ENCODE peak calls at places on chromosomes 16 and 17, in four cellular contexts. One of them, this sample, is unnamed.

GRCh38 chr17:78412403-78412802 is 34.0 kb downstream of the PGS1 start:
- DNase-seq in PC-3: peak; percentile 30
- DNase-seq in neural progenitor cell: peak; percentile 31
- DNase-seq in fibroblast of lung: peak; percentile 22
- DNase-seq in this sample: peak; percentile 52

GRCh38 chr17:5425826-5426225 is 5.8 kb downstream of the RPAIN start:
- DNase-seq in fibroblast of lung: no peak
- DNase-seq in PC-3: no peak
- DNase-seq in neural progenitor cell: no peak
- DNase-seq in this sample: no peak

GRCh38 chr17:33277436-33278100 is 15.5 kb downstream of the ASIC2 start:
- DNase-seq in PC-3: no peak
- DNase-seq in neural progenitor cell: peak; percentile 72
- DNase-seq in fibroblast of lung: peak; percentile 81
- DNase-seq in this sample: peak; percentile 51

GRCh38 chr17:77793888-77794235 is 164.6 kb upstream of the TNRC6C start:
- DNase-seq in PC-3: no peak
- DNase-seq in fibroblast of lung: no peak
- DNase-seq in neural progenitor cell: no peak
- DNase-seq in this sample: no peak

GRCh38 chr17:75173526-75173925 is 9.2 kb downstream of the SUMO2 start:
- DNase-seq in PC-3: no peak
- DNase-seq in neural progenitor cell: no peak
- DNase-seq in fibroblast of lung: no peak
- DNase-seq in this sample: no peak

GRCh38 chr17:81043725-81044427 is 8.9 kb downstream of the BAIAP2 start:
- DNase-seq in PC-3: peak; percentile 89
- DNase-seq in neural progenitor cell: peak; percentile 61
- DNase-seq in fibroblast of lung: peak; percentile 89
- DNase-seq in this sample: no peak

GRCh38 chr17:61463068-61463980 is 11.1 kb downstream of the TBX4 start:
- DNase-seq in neural progenitor cell: no peak
- DNase-seq in PC-3: no peak
- DNase-seq in fibroblast of lung: no peak
- DNase-seq in this sample: no peak

GRCh38 chr17:76725580-76726230 is 701 bp downstream of the JMJD6 start:
- DNase-seq in PC-3: peak; percentile 51
- DNase-seq in fibroblast of lung: no peak
- DNase-seq in neural progenitor cell: no peak
- DNase-seq in this sample: peak; percentile 72

GRCh38 chr17:57405486-57406072 is 149.3 kb downstream of the MSI2 start:
- DNase-seq in neural progenitor cell: peak; percentile 19
- DNase-seq in fibroblast of lung: peak; percentile 19
- DNase-seq in PC-3: no peak
- DNase-seq in this sample: no peak

GRCh38 chr17:67652433-67652832 is 65.3 kb upstream of the NOL11 start:
- DNase-seq in fibroblast of lung: no peak
- DNase-seq in PC-3: no peak
- DNase-seq in neural progenitor cell: no peak
- DNase-seq in this sample: no peak

GRCh38 chr17:28407130-28407973 is 1.3 kb upstream of the SLC46A1 start:
- DNase-seq in neural progenitor cell: peak; percentile 27
- DNase-seq in fibroblast of lung: no peak
- DNase-seq in PC-3: no peak
- DNase-seq in this sample: no peak
- H3K9ac ChIP-seq in neural progenitor cell: no peak overlapping the region
- H3K9ac ChIP-seq in fibroblast of lung: no peak overlapping the region
- H3K9ac ChIP-seq in PC-3: no peak overlapping the region
- H3K9ac ChIP-seq in this sample: no peak overlapping the region

GRCh38 chr17:42325026-42325425 is 36.7 kb downstream of the STAT5A start:
- DNase-seq in fibroblast of lung: peak; percentile 95
- DNase-seq in PC-3: no peak
- DNase-seq in neural progenitor cell: no peak
- DNase-seq in this sample: peak; percentile 99
- H3K9ac ChIP-seq in fibroblast of lung: no peak overlapping the region
- H3K9ac ChIP-seq in PC-3: no peak overlapping the region
- H3K9ac ChIP-seq in neural progenitor cell: no peak overlapping the region
- H3K9ac ChIP-seq in this sample: peak overlapping the region; percentile 64

GRCh38 chr16:85380905-85381737 is 232.0 kb upstream of the GSE1 start:
- DNase-seq in fibroblast of lung: no peak
- DNase-seq in neural progenitor cell: no peak
- DNase-seq in PC-3: no peak
- DNase-seq in this sample: no peak

GRCh38 chr16:85380002-85380395 is 233.1 kb upstream of the GSE1 start:
- DNase-seq in neural progenitor cell: no peak
- DNase-seq in fibroblast of lung: no peak
- DNase-seq in PC-3: no peak
- DNase-seq in this sample: no peak

GRCh38 chr16:85382717-85383118 is 230.4 kb upstream of the GSE1 start:
- DNase-seq in fibroblast of lung: no peak
- DNase-seq in neural progenitor cell: no peak
- DNase-seq in PC-3: no peak
- DNase-seq in this sample: no peak

GRCh38 chr16:85383836-85384825 is 229.0 kb upstream of the GSE1 start:
- DNase-seq in neural progenitor cell: no peak
- DNase-seq in fibroblast of lung: no peak
- DNase-seq in PC-3: no peak
- DNase-seq in this sample: peak; percentile 63

GRCh38 chr16:85381738-85382592 is 231.2 kb upstream of the GSE1 start:
- DNase-seq in fibroblast of lung: peak; percentile 88
- DNase-seq in neural progenitor cell: no peak
- DNase-seq in PC-3: no peak
- DNase-seq in this sample: peak; percentile 44
- H3K9ac ChIP-seq in fibroblast of lung: no peak overlapping the region
- H3K9ac ChIP-seq in neural progenitor cell: no peak overlapping the region
- H3K9ac ChIP-seq in PC-3: no peak overlapping the region
- H3K9ac ChIP-seq in this sample: peak overlapping the region; percentile 50

GRCh38 chr16:50675686-50676610 is 5.2 kb downstream of the SNX20 start:
- DNase-seq in fibroblast of lung: no peak
- DNase-seq in neural progenitor cell: no peak
- DNase-seq in PC-3: no peak
- DNase-seq in this sample: no peak
- H3K9ac ChIP-seq in fibroblast of lung: no peak overlapping the region
- H3K9ac ChIP-seq in neural progenitor cell: no peak overlapping the region
- H3K9ac ChIP-seq in PC-3: no peak overlapping the region
- H3K9ac ChIP-seq in this sample: no peak overlapping the region

GRCh38 chr17:71970312-71970711 is 150.5 kb upstream of the SOX9 start:
- DNase-seq in fibroblast of lung: peak; percentile 54
- DNase-seq in PC-3: peak; percentile 94
- DNase-seq in neural progenitor cell: no peak
- DNase-seq in this sample: peak; percentile 66
- H3K9ac ChIP-seq in fibroblast of lung: no peak overlapping the region
- H3K9ac ChIP-seq in PC-3: peak overlapping the region; percentile 44
- H3K9ac ChIP-seq in neural progenitor cell: no peak overlapping the region
- H3K9ac ChIP-seq in this sample: no peak overlapping the region